ENCODE peak calls at places on chromosomes 5 and 9, in eight cellular contexts. One of them, this sample, is unnamed.

GRCh38 chr5:72015103-72015548 is 92.1 kb upstream of the MAP1B start:
- DNase-seq in A549: peak; percentile 83
- DNase-seq in adrenal gland: peak; percentile 22
- DNase-seq in DND-41: peak; percentile 16
- DNase-seq in Panc1: no peak
- DNase-seq in neural progenitor cell: no peak
- DNase-seq in body of pancreas: peak; percentile 48
- DNase-seq in upper lobe of left lung: no peak
- DNase-seq in this sample: peak; percentile 75

GRCh38 chr5:107484261-107484660 is 186.5 kb downstream of the EFNA5 start:
- DNase-seq in Panc1: no peak
- DNase-seq in neural progenitor cell: no peak
- DNase-seq in A549: no peak
- DNase-seq in body of pancreas: no peak
- DNase-seq in upper lobe of left lung: no peak
- DNase-seq in adrenal gland: no peak
- DNase-seq in DND-41: no peak
- DNase-seq in this sample: no peak

GRCh38 chr9:77177894-77178794 is 810 bp downstream of the VPS13A start:
- DNase-seq in Panc1: no peak
- DNase-seq in DND-41: peak; percentile 60
- DNase-seq in body of pancreas: peak; percentile 39
- DNase-seq in adrenal gland: peak; percentile 62
- DNase-seq in neural progenitor cell: peak; percentile 52
- DNase-seq in upper lobe of left lung: peak; percentile 53
- DNase-seq in A549: peak; percentile 32
- DNase-seq in this sample: peak; percentile 62

GRCh38 chr5:16934669-16935068 is 1.4 kb downstream of the MYO10 start:
- DNase-seq in upper lobe of left lung: no peak
- DNase-seq in adrenal gland: no peak
- DNase-seq in neural progenitor cell: peak; percentile 23
- DNase-seq in Panc1: no peak
- DNase-seq in A549: no peak
- DNase-seq in body of pancreas: no peak
- DNase-seq in DND-41: no peak
- DNase-seq in this sample: no peak

GRCh38 chr9:7234144-7234543 is 476.4 kb downstream of the KDM4C start:
- DNase-seq in DND-41: peak; percentile 10
- DNase-seq in neural progenitor cell: peak; percentile 68
- DNase-seq in adrenal gland: peak; percentile 21
- DNase-seq in A549: peak; percentile 66
- DNase-seq in upper lobe of left lung: no peak
- DNase-seq in Panc1: no peak
- DNase-seq in body of pancreas: no peak
- DNase-seq in this sample: no peak

GRCh38 chr5:129905467-129906176 is 1.4 kb downstream of the CHSY3 start:
- DNase-seq in A549: peak; percentile 6
- DNase-seq in upper lobe of left lung: no peak
- DNase-seq in body of pancreas: peak; percentile 12
- DNase-seq in Panc1: no peak
- DNase-seq in adrenal gland: no peak
- DNase-seq in DND-41: no peak
- DNase-seq in neural progenitor cell: peak; percentile 74
- DNase-seq in this sample: peak; percentile 6

GRCh38 chr9:134538856-134539562 is 102.6 kb upstream of the COL5A1 start:
- DNase-seq in adrenal gland: no peak
- DNase-seq in A549: no peak
- DNase-seq in upper lobe of left lung: no peak
- DNase-seq in DND-41: no peak
- DNase-seq in neural progenitor cell: no peak
- DNase-seq in body of pancreas: no peak
- DNase-seq in Panc1: no peak
- DNase-seq in this sample: no peak

GRCh38 chr9:120109242-120109641 is 470.7 kb downstream of the CDK5RAP2 start:
- DNase-seq in adrenal gland: no peak
- DNase-seq in Panc1: no peak
- DNase-seq in A549: peak; percentile 37
- DNase-seq in body of pancreas: no peak
- DNase-seq in upper lobe of left lung: no peak
- DNase-seq in neural progenitor cell: peak; percentile 74
- DNase-seq in DND-41: peak; percentile 5
- DNase-seq in this sample: peak; percentile 23

GRCh38 chr5:173789031-173789920 is 98.9 kb upstream of the CPEB4 start:
- DNase-seq in Panc1: no peak
- DNase-seq in A549: no peak
- DNase-seq in neural progenitor cell: no peak
- DNase-seq in adrenal gland: peak; percentile 88
- DNase-seq in upper lobe of left lung: peak; percentile 59
- DNase-seq in body of pancreas: peak; percentile 13
- DNase-seq in DND-41: no peak
- DNase-seq in this sample: peak; percentile 78

GRCh38 chr5:19701731-19702130 is 286.3 kb downstream of the CDH18 start:
- DNase-seq in neural progenitor cell: no peak
- DNase-seq in A549: no peak
- DNase-seq in adrenal gland: no peak
- DNase-seq in Panc1: no peak
- DNase-seq in upper lobe of left lung: no peak
- DNase-seq in body of pancreas: no peak
- DNase-seq in DND-41: no peak
- DNase-seq in this sample: no peak

GRCh38 chr5:60841361-60841760 is 2.7 kb downstream of the ELOVL7 start:
- DNase-seq in adrenal gland: no peak
- DNase-seq in upper lobe of left lung: no peak
- DNase-seq in Panc1: no peak
- DNase-seq in body of pancreas: no peak
- DNase-seq in A549: no peak
- DNase-seq in neural progenitor cell: no peak
- DNase-seq in DND-41: no peak
- DNase-seq in this sample: no peak

DNA sequence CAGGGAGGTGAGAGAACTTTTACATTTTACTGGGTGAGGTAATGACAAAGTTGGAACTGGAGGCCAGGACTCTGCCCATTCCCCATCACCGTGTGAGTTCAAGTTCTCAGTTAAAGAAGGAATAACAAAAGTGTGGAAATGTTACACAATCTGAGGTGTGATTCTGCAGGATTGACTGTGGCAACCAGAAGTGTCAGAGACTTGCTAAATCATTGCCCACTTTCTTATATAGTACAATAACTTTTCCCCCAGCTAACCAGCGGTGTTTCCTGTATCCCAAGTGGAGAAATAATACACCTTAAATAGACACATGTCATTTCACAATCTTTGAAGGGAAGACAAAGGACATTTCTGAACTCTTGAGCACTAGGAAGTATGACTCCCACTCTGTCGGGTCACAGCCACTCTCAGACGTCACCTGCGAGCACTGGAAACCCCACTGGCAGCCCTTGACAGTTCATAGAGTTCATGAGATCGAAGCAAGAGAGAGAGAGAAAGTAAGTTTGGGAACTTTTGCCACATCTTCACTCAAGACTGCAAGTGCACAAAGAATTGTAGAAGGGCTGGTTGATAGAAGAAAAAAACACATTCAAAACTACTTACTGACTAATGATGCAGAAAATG is 28.4 kb downstream of the PAX5 start:
- DNase-seq in DND-41: no peak
- DNase-seq in upper lobe of left lung: no peak
- DNase-seq in body of pancreas: no peak
- DNase-seq in A549: no peak
- DNase-seq in neural progenitor cell: no peak
- DNase-seq in adrenal gland: no peak
- DNase-seq in Panc1: no peak
- DNase-seq in this sample: no peak
- H3K27ac ChIP-seq in DND-41: no peak overlapping the region
- H3K27ac ChIP-seq in upper lobe of left lung: no peak overlapping the region
- H3K27ac ChIP-seq in body of pancreas: no peak overlapping the region
- H3K27ac ChIP-seq in A549: no peak overlapping the region
- H3K27ac ChIP-seq in neural progenitor cell: no peak overlapping the region
- H3K27ac ChIP-seq in adrenal gland: no peak overlapping the region
- H3K27ac ChIP-seq in Panc1: no peak overlapping the region
- H3K27ac ChIP-seq in this sample: no peak overlapping the region

GRCh38 chr5:83827111-83827541 is 106.5 kb upstream of the HAPLN1 start:
- DNase-seq in Panc1: no peak
- DNase-seq in upper lobe of left lung: no peak
- DNase-seq in body of pancreas: no peak
- DNase-seq in neural progenitor cell: no peak
- DNase-seq in DND-41: no peak
- DNase-seq in adrenal gland: peak; percentile 25
- DNase-seq in A549: no peak
- DNase-seq in this sample: peak; percentile 53
- TF ChIP-seq CTCF in Panc1: no peak
- TF ChIP-seq CTCF in upper lobe of left lung: no peak
- TF ChIP-seq CTCF in body of pancreas: no peak
- TF ChIP-seq CTCF in neural progenitor cell: no peak
- TF ChIP-seq CTCF in DND-41: no peak
- TF ChIP-seq CTCF in adrenal gland: no peak
- TF ChIP-seq CTCF in A549: no peak
- TF ChIP-seq CTCF in this sample: no peak

GRCh38 chr5:160774646-160775313 is 77.2 kb downstream of the ATP10B start:
- DNase-seq in Panc1: no peak
- DNase-seq in neural progenitor cell: peak; percentile 68
- DNase-seq in adrenal gland: no peak
- DNase-seq in A549: no peak
- DNase-seq in DND-41: no peak
- DNase-seq in upper lobe of left lung: no peak
- DNase-seq in body of pancreas: no peak
- DNase-seq in this sample: no peak
- H3K27ac ChIP-seq in Panc1: no peak overlapping the region
- H3K27ac ChIP-seq in neural progenitor cell: no peak overlapping the region
- H3K27ac ChIP-seq in adrenal gland: no peak overlapping the region
- H3K27ac ChIP-seq in A549: no peak overlapping the region
- H3K27ac ChIP-seq in DND-41: no peak overlapping the region
- H3K27ac ChIP-seq in upper lobe of left lung: no peak overlapping the region
- H3K27ac ChIP-seq in body of pancreas: no peak overlapping the region
- H3K27ac ChIP-seq in this sample: no peak overlapping the region

DNA sequence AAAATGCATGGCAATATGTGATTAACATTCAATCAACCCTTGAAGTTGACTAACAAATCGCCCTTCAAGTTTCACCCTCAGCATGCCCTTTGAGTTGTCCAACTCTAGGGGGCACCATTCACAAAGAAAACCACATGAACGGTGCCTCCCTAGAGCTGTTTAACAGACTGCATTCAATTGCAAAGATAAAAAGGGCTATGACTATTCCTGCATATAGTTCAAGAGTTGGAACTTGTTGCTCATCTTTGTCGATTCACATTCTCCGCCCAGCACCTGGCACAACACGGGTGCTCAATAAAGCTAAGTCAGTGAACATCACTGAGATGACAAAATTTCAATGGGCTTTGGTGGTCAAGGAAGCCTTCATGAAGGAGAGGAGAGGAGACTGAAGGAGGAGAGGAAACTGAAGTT is 69.6 kb upstream of the SLC30A5 start:
- DNase-seq in DND-41: peak; percentile 43
- DNase-seq in upper lobe of left lung: peak; percentile 26
- DNase-seq in A549: peak; percentile 69
- DNase-seq in adrenal gland: peak; percentile 16
- DNase-seq in neural progenitor cell: peak; percentile 67
- DNase-seq in Panc1: no peak
- DNase-seq in body of pancreas: peak; percentile 25
- DNase-seq in this sample: peak; percentile 54
- TF ChIP-seq CTCF in DND-41: peak; percentile 83
- TF ChIP-seq CTCF in upper lobe of left lung: peak; percentile 36
- TF ChIP-seq CTCF in A549: peak; percentile 67
- TF ChIP-seq CTCF in adrenal gland: peak; percentile 61
- TF ChIP-seq CTCF in neural progenitor cell: peak; percentile 86
- TF ChIP-seq CTCF in Panc1: peak; percentile 74
- TF ChIP-seq CTCF in body of pancreas: peak; percentile 65
- TF ChIP-seq CTCF in this sample: peak; percentile 41

DNA sequence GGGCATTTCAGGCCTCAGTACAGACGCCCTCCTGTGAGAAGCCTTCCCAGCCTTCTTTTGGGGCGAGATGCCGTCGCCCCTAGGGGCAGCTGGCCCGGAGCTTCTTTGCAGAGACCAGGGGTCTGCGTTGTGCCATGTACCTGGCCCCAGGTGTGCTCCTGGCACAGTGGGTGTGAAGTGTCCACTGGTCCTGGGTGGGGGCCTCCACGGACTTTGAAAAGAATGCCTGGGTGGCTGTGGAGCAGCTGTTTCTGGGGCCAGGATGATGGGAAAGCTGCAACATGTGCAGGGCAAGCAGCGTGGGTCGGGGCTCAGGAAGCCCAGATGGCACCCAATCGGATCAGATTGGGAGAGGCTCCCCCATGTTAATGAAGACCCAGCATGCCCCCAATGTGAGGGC is 47.8 kb downstream of the WNK2 start:
- DNase-seq in Panc1: no peak
- DNase-seq in upper lobe of left lung: no peak
- DNase-seq in A549: no peak
- DNase-seq in adrenal gland: no peak
- DNase-seq in DND-41: no peak
- DNase-seq in neural progenitor cell: no peak
- DNase-seq in body of pancreas: no peak
- DNase-seq in this sample: no peak
- H3K27ac ChIP-seq in Panc1: no peak overlapping the region
- H3K27ac ChIP-seq in upper lobe of left lung: no peak overlapping the region
- H3K27ac ChIP-seq in A549: no peak overlapping the region
- H3K27ac ChIP-seq in adrenal gland: no peak overlapping the region
- H3K27ac ChIP-seq in DND-41: no peak overlapping the region
- H3K27ac ChIP-seq in neural progenitor cell: no peak overlapping the region
- H3K27ac ChIP-seq in body of pancreas: peak overlapping the region; percentile 86
- H3K27ac ChIP-seq in this sample: no peak overlapping the region

DNA sequence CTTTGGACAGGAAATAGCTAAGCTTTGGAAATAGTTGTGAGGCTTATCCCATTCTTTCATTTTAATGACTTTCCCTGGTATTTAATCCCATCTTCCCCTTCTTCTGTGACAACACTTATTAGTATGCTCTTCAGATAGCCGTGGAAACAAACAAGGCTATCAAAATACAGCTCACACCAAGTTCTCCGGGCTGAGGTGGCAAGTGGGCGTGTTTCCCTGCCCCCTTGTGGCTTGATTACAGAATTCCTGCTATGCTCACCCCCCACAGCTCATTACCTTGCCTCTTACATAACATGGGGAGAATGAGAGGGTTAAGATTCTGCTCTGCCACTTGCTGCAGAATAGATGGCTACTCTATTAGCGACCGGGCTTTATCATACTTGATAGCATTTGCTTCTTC is 437.1 kb upstream of the TLE4 start:
- DNase-seq in neural progenitor cell: peak; percentile 59
- DNase-seq in DND-41: peak; percentile 4
- DNase-seq in adrenal gland: no peak
- DNase-seq in body of pancreas: no peak
- DNase-seq in Panc1: no peak
- DNase-seq in upper lobe of left lung: no peak
- DNase-seq in A549: peak; percentile 23
- DNase-seq in this sample: no peak
- TF ChIP-seq CTCF in neural progenitor cell: peak; percentile 58
- TF ChIP-seq CTCF in DND-41: peak; percentile 17
- TF ChIP-seq CTCF in adrenal gland: no peak
- TF ChIP-seq CTCF in body of pancreas: peak; percentile 12
- TF ChIP-seq CTCF in Panc1: peak; percentile 5
- TF ChIP-seq CTCF in upper lobe of left lung: no peak
- TF ChIP-seq CTCF in A549: no peak
- TF ChIP-seq CTCF in this sample: no peak